ENCODE peak calls at places on chromosomes 12 and 14, in six cellular contexts. One of them, this sample, is unnamed.

GRCh38 chr12:76127588-76127987 is 43.1 kb upstream of the NAP1L1 start:
- DNase-seq in EL: no peak
- DNase-seq in lower lobe of right lung: no peak
- DNase-seq in lower leg skin: no peak
- DNase-seq in amygdala: no peak
- DNase-seq in DMS 273 treated with DMSO at 0.1 percent for 48 hours: no peak
- DNase-seq in this sample: no peak

GRCh38 chr12:85076688-85077430 is 40.7 kb downstream of the LRRIQ1 start:
- DNase-seq in EL: peak; percentile 61
- DNase-seq in lower lobe of right lung: no peak
- DNase-seq in lower leg skin: no peak
- DNase-seq in amygdala: no peak
- DNase-seq in DMS 273 treated with DMSO at 0.1 percent for 48 hours: peak; percentile 55
- DNase-seq in this sample: no peak

GRCh38 chr14:56117765-56118610 is at the start of gene PELI2:
- DNase-seq in EL: peak; percentile 65
- DNase-seq in lower lobe of right lung: peak; percentile 89
- DNase-seq in lower leg skin: peak; percentile 66
- DNase-seq in amygdala: peak; percentile 82
- DNase-seq in DMS 273 treated with DMSO at 0.1 percent for 48 hours: peak; percentile 66
- DNase-seq in this sample: peak; percentile 72

GRCh38 chr14:67446371-67447032 is 34.5 kb upstream of the PLEK2 start:
- DNase-seq in EL: no peak
- DNase-seq in lower lobe of right lung: no peak
- DNase-seq in lower leg skin: no peak
- DNase-seq in amygdala: peak; percentile 5
- DNase-seq in DMS 273 treated with DMSO at 0.1 percent for 48 hours: no peak
- DNase-seq in this sample: no peak

GRCh38 chr14:89429206-89430091 is 12.4 kb upstream of the FOXN3 start:
- DNase-seq in EL: no peak
- DNase-seq in lower lobe of right lung: no peak
- DNase-seq in lower leg skin: no peak
- DNase-seq in amygdala: no peak
- DNase-seq in DMS 273 treated with DMSO at 0.1 percent for 48 hours: peak; percentile 74
- DNase-seq in this sample: no peak

GRCh38 chr14:86388216-86388615 is 858.3 kb downstream of the FLRT2 start:
- DNase-seq in EL: no peak
- DNase-seq in lower lobe of right lung: no peak
- DNase-seq in lower leg skin: no peak
- DNase-seq in amygdala: no peak
- DNase-seq in DMS 273 treated with DMSO at 0.1 percent for 48 hours: no peak
- DNase-seq in this sample: no peak

GRCh38 chr12:20018406-20018805 is 349.9 kb upstream of the PDE3A start:
- DNase-seq in EL: no peak
- DNase-seq in lower lobe of right lung: no peak
- DNase-seq in lower leg skin: no peak
- DNase-seq in amygdala: no peak
- DNase-seq in DMS 273 treated with DMSO at 0.1 percent for 48 hours: no peak
- DNase-seq in this sample: no peak

GRCh38 chr12:47903151-47903611 is 1.6 kb downstream of the VDR start:
- DNase-seq in EL: peak; percentile 68
- DNase-seq in lower lobe of right lung: peak; percentile 66
- DNase-seq in lower leg skin: peak; percentile 59
- DNase-seq in amygdala: no peak
- DNase-seq in DMS 273 treated with DMSO at 0.1 percent for 48 hours: no peak
- DNase-seq in this sample: no peak

GRCh38 chr14:102419276-102419675 is 56.5 kb downstream of the TECPR2 start:
- DNase-seq in EL: no peak
- DNase-seq in lower lobe of right lung: no peak
- DNase-seq in lower leg skin: no peak
- DNase-seq in amygdala: no peak
- DNase-seq in DMS 273 treated with DMSO at 0.1 percent for 48 hours: no peak
- DNase-seq in this sample: no peak

GRCh38 chr12:23834076-23834475 is 115.4 kb downstream of the SOX5 start:
- DNase-seq in EL: no peak
- DNase-seq in lower lobe of right lung: no peak
- DNase-seq in lower leg skin: no peak
- DNase-seq in amygdala: no peak
- DNase-seq in DMS 273 treated with DMSO at 0.1 percent for 48 hours: no peak
- DNase-seq in this sample: no peak

GRCh38 chr14:103185051-103186027 is 62.1 kb downstream of the TNFAIP2 start:
- DNase-seq in EL: peak; percentile 45
- DNase-seq in lower lobe of right lung: no peak
- DNase-seq in lower leg skin: no peak
- DNase-seq in amygdala: no peak
- DNase-seq in DMS 273 treated with DMSO at 0.1 percent for 48 hours: peak; percentile 20
- DNase-seq in this sample: peak; percentile 35

GRCh38 chr12:93514853-93515252 is 47.5 kb downstream of the MRPL42 start:
- DNase-seq in EL: peak; percentile 81
- DNase-seq in lower lobe of right lung: no peak
- DNase-seq in lower leg skin: no peak
- DNase-seq in amygdala: no peak
- DNase-seq in DMS 273 treated with DMSO at 0.1 percent for 48 hours: no peak
- DNase-seq in this sample: no peak

This sample was measured in frontal cortex.